ENCODE peak calls at places on chromosomes 1 and 21, in eight cellular contexts. V, F, N, D, A, B, C and P are unnamed samples.

GRCh38 chr1:186617860-186618780 is 62.1 kb downstream of the PTGS2 start:
- DNase-seq in D (peak), V (peak), C (no peak), N (no peak), B (no peak), A (no peak), F (no peak), P (peak)

GRCh38 chr1:232942413-232943294 is 7.8 kb upstream of the NTPCR start:
- DNase-seq in F (no peak), V (no peak), B (no peak), A (no peak), D (no peak), C (no peak), N (no peak), P (no peak)

GRCh38 chr1:153945131-153945794 is 1.3 kb downstream of the DENND4B start:
- DNase-seq in B (no peak), N (peak), V (peak), C (no peak), A (peak), F (peak), D (peak), P (peak)

GRCh38 chr1:159175571-159175970 is 4.2 kb downstream of the CADM3 start:
- DNase-seq in V (no peak), A (no peak), B (no peak), F (no peak), D (no peak), N (no peak), C (no peak), P (no peak)

GRCh38 chr1:13801711-13802486 is 101.9 kb downstream of the PRDM2 start:
- DNase-seq in F (no peak), V (no peak), B (no peak), C (no peak), N (no peak), A (no peak), D (no peak), P (peak)

GRCh38 chr21:36756527-36756926 is 57.6 kb downstream of the SIM2 start:
- DNase-seq in C (no peak), F (peak), B (no peak), D (no peak), N (no peak), V (no peak), A (peak), P (no peak)

GRCh38 chr1:117161887-117162286 is 40.3 kb upstream of the TRIM45 start:
- DNase-seq in A (no peak), D (no peak), B (no peak), C (no peak), F (no peak), V (no peak), N (no peak), P (no peak)

GRCh38 chr1:171661076-171661650 is 8.7 kb upstream of the MYOC start:
- DNase-seq in A (no peak), B (no peak), V (no peak), D (no peak), N (no peak), F (no peak), C (no peak), P (no peak)